ENCODE peak calls at places on chromosomes 4 and X, in eight cellular contexts. K is epithelial cell of esophagus; X is hepatocyte; B is NB4; F is activated CD4-positive, alpha-beta memory T cell treated with anti-CD3 and anti-CD28 coated beads, Interleukin-2, amount 10 ng/mL, durations not matched to agents 7 days and 5 days; Y is testis; R is MCF 10A; I is T follicular helper cell. A is an unnamed sample.

GRCh38 chrX:119686087-119686639 is 6.8 kb downstream of the SEPTIN6 start:
- DNase-seq in K (no peak), X (no peak), B (peak), F (no peak), Y (no peak), R (no peak), I (no peak), A (peak)

GRCh38 chrX:84044051-84044450 is 143.9 kb downstream of the RPS6KA6 start:
- DNase-seq in K (no peak), X (no peak), B (no peak), F (no peak), Y (no peak), R (no peak), I (no peak), A (no peak)

GRCh38 chrX:288561-288991 is 7.4 kb downstream of the PLCXD1 start:
- DNase-seq in K (no peak), X (no peak), B (no peak), F (no peak), Y (no peak), R (no peak), I (no peak), A (no peak)

GRCh38 chr4:183657564-183657963 is 1.4 kb downstream of the RWDD4 start:
- DNase-seq in K (no peak), X (no peak), B (peak), F (no peak), Y (no peak), R (no peak), I (no peak), A (no peak)

GRCh38 chr4:155388162-155388561 is 11.4 kb upstream of the MAP9 start:
- DNase-seq in K (no peak), X (no peak), B (no peak), F (no peak), Y (no peak), R (no peak), I (no peak), A (no peak)

GRCh38 chr4:68240618-68241017 is 4.9 kb downstream of the TMPRSS11B start:
- DNase-seq in K (no peak), X (no peak), B (no peak), F (no peak), Y (no peak), R (no peak), I (no peak), A (no peak)

GRCh38 chrX:17535229-17535628 is 160.2 kb downstream of the NHS start:
- DNase-seq in K (peak), X (peak), B (peak), F (peak), Y (no peak), R (peak), I (no peak), A (no peak)

GRCh38 chr4:2331043-2331420 is 69.1 kb upstream of the MXD4 start:
- DNase-seq in K (no peak), X (no peak), B (peak), F (no peak), Y (no peak), R (no peak), I (no peak), A (no peak)

GRCh38 chrX:155881158-155881993 is at the start of gene VAMP7:
- DNase-seq in K (peak), X (peak), B (peak), F (peak), Y (peak), R (peak), I (peak), A (peak)

GRCh38 chr4:128810331-128810870 is 901 bp downstream of the JADE1 start:
- DNase-seq in K (peak), X (peak), B (peak), F (peak), Y (peak), R (peak), I (no peak), A (peak)

GRCh38 chr4:83040269-83040668 is 5.3 kb downstream of the COPS4 start:
- DNase-seq in K (no peak), X (no peak), B (no peak), F (no peak), Y (no peak), R (no peak), I (no peak), A (no peak)

GRCh38 chr4:107853444-107854325 is 29.0 kb downstream of the SGMS2 start:
- DNase-seq in K (peak), X (peak), B (no peak), F (no peak), Y (no peak), R (no peak), I (no peak), A (no peak)

GRCh38 chr4:111266937-111267336 is 644.1 kb upstream of the PITX2 start:
- DNase-seq in K (no peak), X (no peak), B (no peak), F (no peak), Y (no peak), R (no peak), I (no peak), A (no peak)

GRCh38 chrX:15714529-15714928 is 23.5 kb upstream of the CA5B start:
- DNase-seq in K (peak), X (no peak), B (no peak), F (no peak), Y (peak), R (peak), I (no peak), A (no peak)

GRCh38 chr4:1777822-1778641 is 15.1 kb upstream of the FGFR3 start:
- DNase-seq in K (peak), X (peak), B (peak), F (no peak), Y (no peak), R (peak), I (no peak), A (no peak)

GRCh38 chrX:115018040-115018647 is 728 bp upstream of the IL13RA2 start:
- DNase-seq in K (no peak), X (peak), B (peak), F (no peak), Y (peak), R (peak), I (no peak), A (no peak)

GRCh38 chrX:133999013-133999705 is 13.8 kb upstream of the GPC3 start:
- DNase-seq in K (no peak), X (no peak), B (peak), F (no peak), Y (peak), R (no peak), I (no peak), A (no peak)

GRCh38 chr4:156321203-156321602 is 367.5 kb upstream of the CTSO start:
- DNase-seq in K (peak), X (no peak), B (no peak), F (no peak), Y (no peak), R (no peak), I (no peak), A (no peak)

GRCh38 chr4:2045518-2045951 is 13.6 kb upstream of the NAT8L start:
- DNase-seq in K (no peak), X (no peak), B (peak), F (peak), Y (no peak), R (peak), I (no peak), A (no peak)

GRCh38 chr4:119103263-119103662 is 32.4 kb upstream of the MYOZ2 start:
- DNase-seq in K (peak), X (peak), B (peak), F (no peak), Y (no peak), R (peak), I (no peak), A (peak)

GRCh38 chrX:105017641-105018040 is 202.9 kb downstream of the TEX13A start:
- DNase-seq in K (peak), X (no peak), B (no peak), F (no peak), Y (no peak), R (peak), I (no peak), A (no peak)

GRCh38 chr4:156636398-156636797 is 335.2 kb downstream of the PDGFC start:
- DNase-seq in K (no peak), X (no peak), B (no peak), F (no peak), Y (no peak), R (no peak), I (no peak), A (no peak)

GRCh38 chr4:151799417-151800030 is 38.7 kb upstream of the GATB start:
- DNase-seq in K (peak), X (peak), B (no peak), F (no peak), Y (no peak), R (no peak), I (no peak), A (no peak)

GRCh38 chr4:153393397-153393796 is 48.9 kb downstream of the MND1 start:
- DNase-seq in K (peak), X (peak), B (no peak), F (no peak), Y (no peak), R (peak), I (no peak), A (no peak)

GRCh38 chrX:29535212-29536162 is 679.9 kb upstream of the MAGEB2 start:
- DNase-seq in K (peak), X (no peak), B (no peak), F (no peak), Y (no peak), R (peak), I (no peak), A (no peak)

GRCh38 chr4:13860126-13860525 is 232.6 kb upstream of the BOD1L1 start:
- DNase-seq in K (no peak), X (no peak), B (peak), F (no peak), Y (peak), R (peak), I (no peak), A (no peak)

GRCh38 chr4:77818077-77818666 is 996 bp downstream of the CNOT6L start:
- DNase-seq in K (peak), X (peak), B (peak), F (peak), Y (peak), R (peak), I (peak), A (peak)

GRCh38 chrX:103608305-103608963 is 671 bp downstream of the TCEAL3 start:
- DNase-seq in K (no peak), X (no peak), B (no peak), F (no peak), Y (peak), R (no peak), I (no peak), A (no peak)

GRCh38 chr4:29459926-29460325 is 1260.2 kb upstream of the PCDH7 start:
- DNase-seq in K (no peak), X (peak), B (no peak), F (no peak), Y (no peak), R (no peak), I (no peak), A (no peak)

A was measured in DMS 273 treated with DMSO at 0.1 percent for 48 hours.